ENCODE peak calls at places on chromosomes 2 and 18, in seven cellular contexts. One of them, this sample, is unnamed.

GRCh38 chr2:1754461-1755170 is 10.3 kb upstream of the PXDN start:
- DNase-seq in NCI-H1105: no peak
- DNase-seq in stomach: peak; percentile 17
- DNase-seq in globus pallidus: no peak
- DNase-seq in Calu3: no peak
- DNase-seq in AG10803: no peak
- DNase-seq in GM20000: no peak
- DNase-seq in this sample: peak; percentile 30

GRCh38 chr18:59272971-59273935 is at the start of gene RAX:
- DNase-seq in NCI-H1105: no peak
- DNase-seq in stomach: no peak
- DNase-seq in globus pallidus: no peak
- DNase-seq in Calu3: no peak
- DNase-seq in AG10803: no peak
- DNase-seq in GM20000: peak; percentile 80
- DNase-seq in this sample: peak; percentile 48

GRCh38 chr2:216692636-216693413 is 2.5 kb downstream of the IGFBP5 start:
- DNase-seq in NCI-H1105: peak; percentile 90
- DNase-seq in stomach: peak; percentile 81
- DNase-seq in globus pallidus: no peak
- DNase-seq in Calu3: peak; percentile 88
- DNase-seq in AG10803: peak; percentile 45
- DNase-seq in GM20000: peak; percentile 75
- DNase-seq in this sample: peak; percentile 95

GRCh38 chr18:37564796-37565137 is 831 bp downstream of the CELF4 start:
- DNase-seq in NCI-H1105: no peak
- DNase-seq in stomach: peak; percentile 42
- DNase-seq in globus pallidus: peak; percentile 52
- DNase-seq in Calu3: peak; percentile 44
- DNase-seq in AG10803: peak; percentile 20
- DNase-seq in GM20000: peak; percentile 32
- DNase-seq in this sample: peak; percentile 66

GRCh38 chr2:143885461-143885860 is 634.5 kb downstream of the ZEB2 start:
- DNase-seq in NCI-H1105: no peak
- DNase-seq in stomach: no peak
- DNase-seq in globus pallidus: no peak
- DNase-seq in Calu3: no peak
- DNase-seq in AG10803: no peak
- DNase-seq in GM20000: no peak
- DNase-seq in this sample: no peak

GRCh38 chr2:143513081-143513480 is 383.9 kb downstream of the ARHGAP15 start:
- DNase-seq in NCI-H1105: no peak
- DNase-seq in stomach: no peak
- DNase-seq in globus pallidus: peak; percentile 54
- DNase-seq in Calu3: peak; percentile 42
- DNase-seq in AG10803: peak; percentile 81
- DNase-seq in GM20000: peak; percentile 24
- DNase-seq in this sample: no peak

GRCh38 chr2:142843731-142844130 is 33.7 kb upstream of the KYNU start:
- DNase-seq in NCI-H1105: no peak
- DNase-seq in stomach: no peak
- DNase-seq in globus pallidus: no peak
- DNase-seq in Calu3: no peak
- DNase-seq in AG10803: no peak
- DNase-seq in GM20000: no peak
- DNase-seq in this sample: no peak

GRCh38 chr18:77234504-77235365 is 14.9 kb upstream of the GALR1 start:
- DNase-seq in NCI-H1105: no peak
- DNase-seq in stomach: no peak
- DNase-seq in globus pallidus: no peak
- DNase-seq in Calu3: no peak
- DNase-seq in AG10803: no peak
- DNase-seq in GM20000: no peak
- DNase-seq in this sample: no peak

GRCh38 chr2:217612920-217613319 is 389.9 kb downstream of the TNS1 start:
- DNase-seq in NCI-H1105: no peak
- DNase-seq in stomach: no peak
- DNase-seq in globus pallidus: no peak
- DNase-seq in Calu3: no peak
- DNase-seq in AG10803: no peak
- DNase-seq in GM20000: no peak
- DNase-seq in this sample: no peak

This sample was measured in right cardiac atrium.